ENCODE peak calls at places on chromosomes 5 and 9, in six cellular contexts. S is K562, K is fibroblast of lung, J is fibroblast of mammary gland, C is right cardiac atrium, L is AG10803. T is an unnamed sample.

GRCh38 chr5:125408582-125409069 is 662.2 kb upstream of the ZNF608 start:
- DNase-seq in L (peak), S (no peak), J (peak), K (peak), C (no peak), T (peak)

GRCh38 chr5:179312557-179313235 is 32.6 kb downstream of the ADAMTS2 start:
- DNase-seq in K (peak), C (no peak), J (no peak), S (no peak), L (peak), T (no peak)

GRCh38 chr9:6931913-6932312 is 174.1 kb downstream of the KDM4C start:
- DNase-seq in K (peak), S (peak), L (peak), J (peak), C (no peak), T (no peak)

GRCh38 chr5:173395257-173395932 is 67.2 kb upstream of the STC2 start:
- DNase-seq in C (no peak), K (peak), L (peak), S (peak), J (peak), T (peak)

GRCh38 chr5:138953370-138954256 is 78.5 kb upstream of the LRRTM2 start:
- DNase-seq in J (peak), L (peak), S (peak), K (peak), C (peak), T (peak)

GRCh38 chr9:4171519-4171918 is 128.3 kb downstream of the GLIS3 start:
- DNase-seq in S (no peak), C (no peak), J (no peak), K (no peak), L (no peak), T (no peak)

GRCh38 chr9:28394774-28395173 is 821.5 kb upstream of the C9orf72 start:
- DNase-seq in C (no peak), L (no peak), J (no peak), K (no peak), S (no peak), T (no peak)

GRCh38 chr5:39283231-39283818 is 64.0 kb upstream of the FYB1 start:
- DNase-seq in C (no peak), S (peak), J (peak), K (peak), L (peak), T (peak)

GRCh38 chr5:53110156-53110555 is 599 bp upstream of the MOCS2 start:
- DNase-seq in S (no peak), C (peak), L (no peak), K (no peak), J (no peak), T (no peak)

GRCh38 chr9:137967280-137967943 is 89.8 kb downstream of the CACNA1B start:
- DNase-seq in K (no peak), S (no peak), L (no peak), C (no peak), J (no peak), T (no peak)

GRCh38 chr9:94630833-94631232 is 8.5 kb downstream of the FBP1 start:
- DNase-seq in C (no peak), S (no peak), L (no peak), J (no peak), K (no peak), T (no peak)

GRCh38 chr5:34552686-34553085 is 103.4 kb upstream of the RAI14 start:
- DNase-seq in L (no peak), S (no peak), C (no peak), K (no peak), J (no peak), T (no peak)

GRCh38 chr5:14922456-14922855 is 50.9 kb upstream of the ANKH start:
- DNase-seq in J (no peak), K (no peak), S (no peak), L (no peak), C (no peak), T (no peak)

GRCh38 chr5:123752576-123752975 is 240.6 kb downstream of the CSNK1G3 start:
- DNase-seq in S (no peak), L (peak), J (peak), C (no peak), K (peak), T (peak)

GRCh38 chr5:132327278-132327959 is 33.2 kb downstream of the SLC22A4 start:
- DNase-seq in J (peak), S (no peak), K (peak), C (no peak), L (peak), T (peak)

GRCh38 chr5:177593511-177593910 is 1.5 kb downstream of the TMED9 start:
- DNase-seq in S (no peak), C (no peak), L (no peak), J (no peak), K (no peak), T (no peak)
- H3K4me3 ChIP-seq in S (peak), C (no peak), L (peak), J (peak), K (peak), T (peak)

GRCh38 chr5:150639751-150640150 is 709 bp upstream of the SYNPO start:
- DNase-seq in L (no peak), C (peak), J (no peak), K (no peak), S (no peak), T (no peak)
- H3K4me3 ChIP-seq in L (no peak), C (peak), J (no peak), K (no peak), S (no peak), T (no peak)

DNA sequence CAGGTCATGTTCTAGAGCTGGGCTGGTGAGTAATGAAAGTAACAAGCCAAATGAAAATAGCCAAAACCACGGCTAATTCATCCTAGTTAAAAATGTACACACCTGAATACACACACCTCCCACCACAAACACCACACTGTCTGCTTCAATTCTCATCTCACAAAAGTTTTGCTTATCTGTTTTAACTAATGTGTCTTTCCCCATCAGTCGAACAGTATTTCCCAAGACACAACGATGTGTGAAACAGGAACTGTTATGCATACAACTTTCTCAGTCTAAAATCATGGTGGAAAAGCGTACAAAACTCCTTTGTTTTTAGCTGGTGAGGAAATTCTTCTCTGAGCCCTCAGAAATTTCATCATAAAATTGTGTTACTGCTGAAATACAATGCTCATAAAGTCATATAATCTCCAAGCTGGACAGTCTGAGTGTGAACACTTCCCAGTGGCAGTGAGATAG is 242.4 kb downstream of the EFNA5 start:
- DNase-seq in K (peak), J (no peak), L (no peak), S (no peak), C (no peak), T (no peak)
- H3K4me3 ChIP-seq in K (no peak), J (no peak), L (no peak), S (no peak), C (no peak), T (no peak)

DNA sequence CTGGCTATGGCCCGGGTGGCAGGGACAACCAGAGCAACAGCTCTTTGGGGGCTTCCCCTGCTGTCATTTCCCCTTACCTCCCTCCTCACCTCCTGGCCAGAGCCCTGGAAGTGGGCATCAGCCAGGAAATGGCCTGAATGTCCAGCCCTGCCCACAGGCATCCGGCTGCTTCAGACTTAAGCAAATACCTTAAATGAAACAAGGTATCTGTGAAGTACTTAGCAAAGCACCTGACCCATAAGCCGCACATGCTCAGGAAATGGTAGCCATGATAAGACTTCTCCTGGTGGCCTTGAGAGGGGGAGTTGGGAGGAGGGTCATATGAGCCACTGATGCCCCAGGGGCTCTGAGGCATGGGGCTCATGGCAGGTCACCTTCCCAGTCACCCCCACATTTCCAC is 43.8 kb downstream of the CAMK2A start:
- DNase-seq in L (no peak), S (no peak), K (no peak), C (no peak), J (no peak), T (no peak)
- H3K4me3 ChIP-seq in L (no peak), S (no peak), K (no peak), C (no peak), J (no peak), T (no peak)

GRCh38 chr9:87148391-87149237 is 201.3 kb upstream of the GAS1 start:
- DNase-seq in J (peak), L (peak), K (peak), C (peak), S (peak), T (no peak)
- H3K4me3 ChIP-seq in J (no peak), L (peak), K (peak), C (peak), S (peak), T (peak)

GRCh38 chr5:36301858-36302603 is at the start of gene RANBP3L:
- DNase-seq in L (no peak), C (peak), S (no peak), K (peak), J (peak), T (no peak)
- H3K4me3 ChIP-seq in L (no peak), C (peak), S (no peak), K (peak), J (no peak), T (no peak)

DNA sequence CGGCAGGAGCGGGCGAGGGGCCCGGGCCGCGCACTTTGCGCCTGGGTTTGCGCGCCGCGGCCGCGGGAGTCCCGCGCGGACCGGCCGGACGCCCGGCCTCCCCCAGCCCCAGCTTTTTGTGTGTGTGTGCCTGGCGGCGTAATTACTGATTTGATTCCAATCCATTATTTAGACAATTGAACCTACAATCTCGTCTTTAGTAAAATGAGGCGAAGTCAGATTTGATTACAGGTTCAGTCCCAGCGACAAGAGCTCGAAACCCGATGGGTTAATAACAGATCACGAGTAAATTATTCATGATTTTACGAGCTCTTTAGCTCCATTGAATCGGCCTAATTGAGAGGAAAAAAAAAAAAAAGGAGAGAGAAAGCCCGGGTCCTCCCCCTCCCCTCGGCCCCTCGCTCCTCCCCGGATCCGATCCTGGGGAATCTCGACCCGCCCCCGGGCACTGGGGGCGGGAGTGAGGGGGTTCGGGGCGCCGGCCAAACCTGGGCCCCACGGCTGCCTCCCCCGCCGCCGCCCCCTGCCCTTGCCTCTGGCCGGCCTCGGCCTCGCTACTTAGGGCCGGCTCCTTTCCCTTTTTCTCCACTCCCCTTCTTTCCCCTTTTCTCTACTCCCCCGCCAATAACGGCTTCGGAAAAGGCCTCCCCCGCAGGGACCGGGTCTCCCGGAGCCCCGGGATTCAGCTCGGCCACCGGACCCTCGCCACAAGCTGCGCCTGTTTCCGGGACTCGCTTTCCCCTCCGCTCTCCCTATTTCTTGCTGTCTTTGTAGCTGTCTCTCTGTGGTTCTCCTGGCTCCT is 6.6 kb downstream of the LHX2 start:
- DNase-seq in S (no peak), L (no peak), J (no peak), K (no peak), C (no peak), T (no peak)
- H3K4me3 ChIP-seq in S (no peak), L (peak), J (no peak), K (no peak), C (peak), T (peak)

GRCh38 chr5:155313518-155313917 is 300.0 kb downstream of the KIF4B start:
- DNase-seq in S (no peak), J (no peak), C (no peak), K (no peak), L (no peak), T (no peak)
- H3K4me3 ChIP-seq in S (no peak), J (no peak), C (no peak), K (no peak), L (no peak), T (no peak)

T was measured in AG09309.